ENCODE peak calls at places on chromosomes 1 and 21, in seven cellular contexts. R is NCI-H1694, I is brain microvascular endothelial cell, U is stomach, C is caudate nucleus, F is NCI-H69, E is mucosa of gallbladder. Q is an unnamed sample.

GRCh38 chr1:20493839-20494608 is 8.0 kb upstream of the CAMK2N1 start:
- DNase-seq in I (peak), E (peak), F (peak), C (peak), U (peak), R (peak), Q (peak)

GRCh38 chr1:16434501-16434900 is 2.7 kb downstream of the SPATA21 start:
- DNase-seq in I (no peak), F (no peak), C (no peak), U (no peak), R (no peak), E (no peak), Q (no peak)

GRCh38 chr1:241048558-241048957 is 308.4 kb downstream of the RGS7 start:
- DNase-seq in I (no peak), E (no peak), U (no peak), F (no peak), R (no peak), C (no peak), Q (no peak)

GRCh38 chr1:73491641-73492040 is 706.3 kb downstream of the LRRIQ3 start:
- DNase-seq in U (no peak), I (no peak), R (no peak), F (no peak), C (no peak), E (no peak), Q (no peak)

GRCh38 chr1:226635456-226635941 is 86.9 kb downstream of the STUM start:
- DNase-seq in F (no peak), C (no peak), I (no peak), E (no peak), R (no peak), U (peak), Q (no peak)

GRCh38 chr1:160095382-160096105 is 2.9 kb downstream of the IGSF8 start:
- DNase-seq in U (no peak), E (no peak), I (no peak), F (peak), R (no peak), C (peak), Q (peak)

GRCh38 chr1:175895966-175896365 is 152.6 kb upstream of the TNR start:
- DNase-seq in I (no peak), E (no peak), U (no peak), F (no peak), R (no peak), C (no peak), Q (no peak)

GRCh38 chr1:164495915-164496314 is 63.1 kb upstream of the PBX1 start:
- DNase-seq in I (no peak), R (no peak), U (no peak), C (no peak), F (peak), E (no peak), Q (no peak)

GRCh38 chr1:106879538-106879937 is 176.9 kb upstream of the PRMT6 start:
- DNase-seq in E (peak), I (no peak), C (no peak), U (peak), F (peak), R (no peak), Q (peak)

GRCh38 chr1:47661065-47661464 is 223.2 kb downstream of the FOXD2 start:
- DNase-seq in R (peak), E (no peak), I (no peak), U (peak), F (peak), C (no peak), Q (no peak)

GRCh38 chr21:45877821-45878469 is 103.6 kb upstream of the COL6A1 start:
- DNase-seq in U (no peak), F (peak), C (no peak), I (no peak), E (no peak), R (no peak), Q (no peak)

GRCh38 chr1:37794372-37795339 is 1.0 kb downstream of the MANEAL start:
- DNase-seq in C (peak), F (peak), R (no peak), U (no peak), I (no peak), E (no peak), Q (no peak)

GRCh38 chr1:10178602-10179407 is 31.6 kb upstream of the KIF1B start:
- DNase-seq in I (no peak), C (no peak), U (no peak), R (no peak), F (no peak), E (no peak), Q (peak)

GRCh38 chr1:186511761-186512637 is 51.1 kb upstream of the PDC start:
- DNase-seq in C (no peak), E (no peak), F (peak), I (no peak), R (no peak), U (no peak), Q (no peak)

GRCh38 chr21:46054447-46054846 is 43.5 kb upstream of the COL6A2 start:
- DNase-seq in C (no peak), F (no peak), E (no peak), R (no peak), U (no peak), I (no peak), Q (no peak)

GRCh38 chr1:198156111-198156744 is 570 bp upstream of the NEK7 start:
- DNase-seq in C (peak), R (peak), U (peak), E (peak), I (peak), F (peak), Q (peak)

GRCh38 chr21:33976082-33976979 is 60.7 kb upstream of the ATP5PO start:
- DNase-seq in I (peak), U (no peak), C (no peak), F (peak), R (no peak), E (no peak), Q (no peak)

GRCh38 chr1:115251340-115251748 is 86.7 kb downstream of the NGF start:
- DNase-seq in E (no peak), I (no peak), F (no peak), U (no peak), R (no peak), C (no peak), Q (no peak)

GRCh38 chr1:151189638-151190445 is at the start of gene VPS72:
- DNase-seq in R (peak), U (peak), C (peak), F (peak), E (peak), I (peak), Q (peak)

GRCh38 chr1:177068011-177068410 is 96.5 kb downstream of the ASTN1 start:
- DNase-seq in C (no peak), F (no peak), U (no peak), E (no peak), I (no peak), R (no peak), Q (no peak)

GRCh38 chr1:150562384-150563339 is 13.5 kb downstream of the ADAMTSL4 start:
- DNase-seq in U (peak), R (no peak), I (no peak), E (no peak), F (peak), C (no peak), Q (no peak)

GRCh38 chr1:210757677-210758076 is 376.3 kb downstream of the KCNH1 start:
- DNase-seq in R (no peak), E (no peak), U (no peak), C (no peak), F (peak), I (no peak), Q (no peak)

GRCh38 chr1:119773711-119774241 is 5.1 kb upstream of the HMGCS2 start:
- DNase-seq in U (no peak), I (no peak), R (no peak), E (no peak), C (no peak), F (no peak), Q (no peak)

GRCh38 chr1:180195401-180195800 is 34.7 kb upstream of the LHX4 start:
- DNase-seq in C (no peak), I (no peak), R (no peak), F (no peak), U (no peak), E (no peak), Q (no peak)

GRCh38 chr1:240701412-240701811 is 89.5 kb upstream of the GREM2 start:
- DNase-seq in I (peak), U (no peak), E (no peak), C (no peak), R (no peak), F (no peak), Q (no peak)

GRCh38 chr1:156342556-156342955 is 4.2 kb downstream of the TSACC start:
- DNase-seq in E (no peak), U (no peak), R (no peak), F (no peak), I (peak), C (no peak), Q (no peak)

GRCh38 chr1:220761688-220762427 is 13.7 kb downstream of the MTARC2 start:
- DNase-seq in I (no peak), E (peak), R (no peak), U (peak), C (no peak), F (peak), Q (no peak)

GRCh38 chr21:22536511-22536910 is 1538.3 kb downstream of the NCAM2 start:
- DNase-seq in R (no peak), E (no peak), F (peak), C (no peak), U (no peak), I (no peak), Q (no peak)

GRCh38 chr1:32138965-32139364 is 31.1 kb downstream of the KPNA6 start:
- DNase-seq in R (no peak), U (no peak), E (no peak), C (no peak), F (peak), I (no peak), Q (no peak)

GRCh38 chr1:28326980-28327379 is 1.9 kb upstream of the MED18 start:
- DNase-seq in U (no peak), E (no peak), I (no peak), C (no peak), F (no peak), R (no peak), Q (no peak)

GRCh38 chr21:33202464-33203363 is 27.0 kb upstream of the IFNAR2 start:
- DNase-seq in F (peak), R (no peak), C (no peak), I (no peak), E (no peak), U (no peak), Q (no peak)